ENCODE peak calls at places on chromosomes 11 and 22, in eight cellular contexts. H is cardiac fibroblast; O is GM19239; R is stimulated activated CD4-positive, alpha-beta T cell treated with anti-CD3 and anti-CD28 coated beads, Interleukin-4, amount 100 ng/mL, for 48 hours; U is M059J; M is activated naive CD4-positive, alpha-beta T cell treated with anti-CD3 and anti-CD28 coated beads, Interleukin-2, amount 50 U/mL, for 72 hours; X is NCI-H1092 treated with DMSO at 0.1 percent for 48 hours; K is HuH-7.5. V is an unnamed sample.

GRCh38 chr11:111450480-111451320 is 61.5 kb downstream of the BTG4 start:
- DNase-seq in H (no peak), O (peak), R (no peak), U (peak), M (no peak), X (no peak), K (no peak), V (no peak)

GRCh38 chr11:121416909-121417567 is 35.1 kb upstream of the SORL1 start:
- DNase-seq in H (peak), O (no peak), R (peak), U (peak), M (peak), X (no peak), K (no peak), V (peak)

GRCh38 chr11:113278925-113279324 is 35.5 kb upstream of the TTC12 start:
- DNase-seq in H (no peak), O (no peak), R (no peak), U (no peak), M (no peak), X (no peak), K (no peak), V (no peak)

GRCh38 chr22:27311666-27312566 is 489.6 kb downstream of the MN1 start:
- DNase-seq in H (no peak), O (no peak), R (no peak), U (no peak), M (no peak), X (no peak), K (no peak), V (no peak)

GRCh38 chr11:109795234-109795633 is 298.0 kb upstream of the ZC3H12C start:
- DNase-seq in H (no peak), O (no peak), R (no peak), U (peak), M (no peak), X (no peak), K (no peak), V (no peak)

GRCh38 chr22:44526431-44527115 is 28.5 kb upstream of the RTL6 start:
- DNase-seq in H (no peak), O (no peak), R (no peak), U (peak), M (no peak), X (peak), K (no peak), V (no peak)

GRCh38 chr11:44150395-44150794 is 54.9 kb downstream of the EXT2 start:
- DNase-seq in H (no peak), O (no peak), R (no peak), U (no peak), M (no peak), X (no peak), K (no peak), V (no peak)

GRCh38 chr11:18720811-18721575 is 5.0 kb downstream of the IGSF22 start:
- DNase-seq in H (peak), O (peak), R (peak), U (peak), M (peak), X (peak), K (peak), V (no peak)

GRCh38 chr11:95341246-95341645 is 110.2 kb upstream of the SESN3 start:
- DNase-seq in H (no peak), O (no peak), R (no peak), U (no peak), M (no peak), X (no peak), K (no peak), V (no peak)